ENCODE peak calls at places on chromosomes 12 and 14, in eight cellular contexts. G is PC-3, J is HCT116, M is lung, V is MM.1S, O is tibial artery, H is body of pancreas, P is psoas muscle. X is an unnamed sample.

GRCh38 chr12:102959391-102959790 is 1.9 kb downstream of the ASCL1 start:
- DNase-seq in G (no peak), J (no peak), M (no peak), V (no peak), O (no peak), H (no peak), P (no peak), X (no peak)

GRCh38 chr12:111309584-111309983 is 59.3 kb downstream of the PHETA1 start:
- DNase-seq in G (no peak), J (no peak), M (no peak), V (no peak), O (no peak), H (no peak), P (no peak), X (no peak)

GRCh38 chr14:51889851-51890250 is 29.4 kb downstream of the GNG2 start:
- DNase-seq in G (no peak), J (no peak), M (no peak), V (no peak), O (no peak), H (no peak), P (no peak), X (no peak)

GRCh38 chr12:104142543-104142942 is 4.5 kb upstream of the NFYB start:
- DNase-seq in G (no peak), J (no peak), M (peak; percentile 10), V (no peak), O (no peak), H (no peak), P (no peak), X (no peak)

GRCh38 chr12:50222275-50222783 is 55.2 kb upstream of the CERS5 start:
- DNase-seq in G (peak; percentile 57), J (peak; percentile 52), M (peak; percentile 35), V (no peak), O (peak; percentile 82), H (peak; percentile 24), P (peak; percentile 35), X (peak; percentile 84)

GRCh38 chr12:51845451-51845850 is 3.1 kb downstream of the FIGNL2 start:
- DNase-seq in G (no peak), J (no peak), M (no peak), V (no peak), O (no peak), H (no peak), P (no peak), X (no peak)

GRCh38 chr12:99911967-99912366 is 72.8 kb downstream of the ANKS1B start:
- DNase-seq in G (no peak), J (no peak), M (no peak), V (peak; percentile 51), O (no peak), H (no peak), P (no peak), X (peak; percentile 21)

GRCh38 chr14:105452963-105453362 is 21.7 kb upstream of the CRIP2 start:
- DNase-seq in G (no peak), J (no peak), M (no peak), V (no peak), O (no peak), H (no peak), P (no peak), X (no peak)

GRCh38 chr12:30847259-30847658 is 79.3 kb upstream of the TSPAN11 start:
- DNase-seq in G (peak; percentile 76), J (peak; percentile 62), M (no peak), V (peak; percentile 88), O (no peak), H (no peak), P (no peak), X (peak; percentile 41)

GRCh38 chr12:127270193-127270592 is 996.8 kb upstream of the TMEM132C start:
- DNase-seq in G (peak; percentile 58), J (no peak), M (peak; percentile 36), V (no peak), O (no peak), H (no peak), P (no peak), X (no peak)

DNA sequence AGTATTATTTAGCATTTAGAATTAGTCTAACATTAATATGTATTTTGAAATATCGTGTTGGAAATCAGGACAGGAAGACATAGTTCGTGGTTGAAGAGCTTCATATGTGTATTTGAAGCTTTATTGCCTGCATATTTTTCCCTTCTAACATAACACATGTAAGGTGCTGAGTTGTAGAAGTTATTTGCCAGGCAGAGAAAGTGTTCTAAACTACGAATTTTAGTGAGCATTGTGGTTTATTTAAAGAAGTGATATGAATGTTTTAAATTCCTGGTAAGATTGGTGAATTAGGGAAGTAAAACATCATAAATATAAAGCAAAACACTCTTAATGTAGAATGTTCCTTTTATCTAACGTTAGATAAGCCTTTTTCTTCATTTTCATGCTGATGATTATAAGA is 2.5 kb downstream of the RASSF3 start:
- DNase-seq in G (no peak), J (no peak), M (no peak), V (no peak), O (no peak), H (no peak), P (no peak), X (no peak)
- H3K4me1 ChIP-seq in G (peaks cover 10% of the 10 kb centered on the region), J (peaks cover 6% of the 10 kb centered on the region), M (peaks cover 3% of the 10 kb centered on the region), V (no peaks in the 10 kb centered on the region), O (no peaks in the 10 kb centered on the region), H (peaks cover 23% of the 10 kb centered on the region), P (no peaks in the 10 kb centered on the region), X (peaks cover 22% of the 10 kb centered on the region)

GRCh38 chr14:103728141-103728540 is 12.5 kb downstream of the ZFYVE21 start:
- DNase-seq in G (no peak), J (no peak), M (no peak), V (no peak), O (no peak), H (no peak), P (peak; percentile 9), X (no peak)

GRCh38 chr14:103730490-103731035 is 15.0 kb downstream of the ZFYVE21 start:
- DNase-seq in G (no peak), J (no peak), M (no peak), V (no peak), O (peak; percentile 60), H (peak; percentile 96), P (peak; percentile 67), X (no peak)

GRCh38 chr14:103731481-103731880 is 15.9 kb downstream of the ZFYVE21 start:
- DNase-seq in G (no peak), J (no peak), M (no peak), V (no peak), O (no peak), H (no peak), P (peak; percentile 6), X (no peak)

GRCh38 chr14:103728721-103729120 is 13.1 kb downstream of the ZFYVE21 start:
- DNase-seq in G (no peak), J (no peak), M (no peak), V (no peak), O (no peak), H (peak; percentile 50), P (peak; percentile 12), X (no peak)

DNA sequence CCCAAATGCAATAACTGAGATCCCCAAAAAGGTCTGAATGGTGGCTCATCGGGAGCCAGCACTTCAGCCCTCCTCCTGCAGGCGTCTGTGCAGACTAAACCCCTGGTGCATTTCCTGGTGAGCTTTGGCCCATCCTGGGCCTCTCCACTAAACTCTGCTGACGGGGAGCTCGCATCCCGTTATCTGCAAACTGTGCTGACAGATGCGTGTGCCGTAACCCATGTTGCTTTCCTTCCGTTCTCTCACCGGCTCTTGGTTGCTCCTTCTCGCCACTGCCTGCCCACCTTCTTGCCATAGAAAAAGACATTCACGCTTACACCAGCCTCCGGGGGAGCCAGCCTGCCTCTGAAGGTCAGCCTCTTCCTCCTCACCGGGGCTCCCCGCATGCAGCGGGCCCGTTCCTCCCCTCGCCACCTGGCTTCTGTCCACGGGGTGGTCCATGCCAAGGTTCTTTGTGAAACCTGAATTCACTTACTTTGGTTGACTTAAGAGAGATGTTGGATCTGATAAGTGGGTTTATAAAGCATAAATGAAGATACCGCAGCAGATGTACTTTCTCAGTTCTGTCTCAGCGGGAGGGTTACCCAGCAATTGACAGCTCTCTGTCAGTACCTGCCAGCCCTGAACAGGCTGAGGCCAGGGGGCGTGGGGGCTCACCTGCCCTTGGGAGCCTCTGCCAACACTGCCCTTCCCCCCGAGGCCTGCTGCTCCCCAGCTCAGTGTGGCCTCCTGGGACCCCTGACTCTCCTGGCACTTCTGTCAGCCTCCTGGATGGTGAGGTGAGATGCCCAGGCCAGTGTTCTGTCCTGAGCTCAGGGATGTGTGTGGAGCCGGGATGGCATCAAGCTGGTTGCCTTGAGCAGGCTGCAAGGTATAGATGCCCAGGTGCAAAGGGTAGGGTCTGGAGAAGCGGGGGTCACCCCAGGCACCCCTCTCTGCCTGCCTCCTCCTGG is 14.2 kb downstream of the ZFYVE21 start:
- DNase-seq in G (no peak), J (no peak), M (no peak), V (no peak), O (no peak), H (no peak), P (peak; percentile 12), X (no peak)
- H3K4me3 ChIP-seq in G (no peak overlapping the region), J (no peak overlapping the region), M (no peak overlapping the region), V (no peak overlapping the region), O (no peak overlapping the region), H (no peak overlapping the region), P (no peak overlapping the region), X (no peak overlapping the region)

DNA sequence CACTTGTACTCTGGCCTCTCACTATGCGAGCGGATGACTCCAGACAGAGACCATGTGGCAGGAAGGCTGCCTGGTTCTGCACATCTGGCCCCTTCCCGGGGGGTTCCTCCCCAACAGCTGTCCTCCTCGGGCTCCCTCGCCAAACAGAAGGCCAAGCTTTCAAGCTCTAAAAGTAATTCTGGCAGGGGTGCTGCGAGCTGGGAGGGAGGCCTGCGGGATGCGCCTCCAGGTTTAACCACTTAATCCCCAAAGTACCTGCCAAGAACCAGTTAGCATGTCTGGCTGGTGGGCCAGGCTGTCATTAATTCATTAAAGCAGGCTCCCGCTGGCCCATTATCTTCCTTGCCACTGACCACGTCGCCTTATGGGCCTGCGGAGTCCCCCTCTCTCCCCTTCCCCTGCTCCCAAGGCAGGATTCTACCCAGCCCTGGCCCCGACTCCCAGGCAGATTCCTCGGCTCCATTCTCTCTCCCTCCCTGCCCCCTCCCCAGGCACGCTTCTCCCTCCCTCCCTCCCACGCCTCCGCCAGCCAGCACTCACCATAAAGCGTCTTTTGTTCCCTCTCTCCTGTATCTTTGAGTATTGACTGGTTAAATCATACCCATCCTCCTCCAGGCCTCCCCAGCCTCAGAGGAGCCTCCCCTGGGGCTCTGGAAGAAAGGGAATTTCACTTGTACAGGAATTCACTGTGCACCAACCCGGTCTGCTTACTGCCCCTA is 4.9 kb downstream of the HRK start:
- DNase-seq in G (no peak), J (no peak), M (no peak), V (no peak), O (no peak), H (no peak), P (no peak), X (no peak)
- H3K27me3 ChIP-seq in G (peaks cover 16% of the 10 kb centered on the region), J (no peaks in the 10 kb centered on the region), M (peaks cover 7% of the 10 kb centered on the region), V (peaks cover 5% of the 10 kb centered on the region), O (peaks cover 79% of the 10 kb centered on the region), H (peaks cover 42% of the 10 kb centered on the region), P (no peaks in the 10 kb centered on the region), X (peaks cover 48% of the 10 kb centered on the region)

GRCh38 chr14:50100824-50101223 is 15.5 kb downstream of the VCPKMT start:
- DNase-seq in G (no peak), J (no peak), M (no peak), V (no peak), O (no peak), H (no peak), P (no peak), X (no peak)
- H3K4me1 ChIP-seq in G (peaks cover 44% of the 10 kb centered on the region), J (peaks cover 9% of the 10 kb centered on the region), M (no peaks in the 10 kb centered on the region), V (peaks cover 3% of the 10 kb centered on the region), O (no peaks in the 10 kb centered on the region), H (peaks cover 18% of the 10 kb centered on the region), P (peaks cover 4% of the 10 kb centered on the region), X (no peaks in the 10 kb centered on the region)

DNA sequence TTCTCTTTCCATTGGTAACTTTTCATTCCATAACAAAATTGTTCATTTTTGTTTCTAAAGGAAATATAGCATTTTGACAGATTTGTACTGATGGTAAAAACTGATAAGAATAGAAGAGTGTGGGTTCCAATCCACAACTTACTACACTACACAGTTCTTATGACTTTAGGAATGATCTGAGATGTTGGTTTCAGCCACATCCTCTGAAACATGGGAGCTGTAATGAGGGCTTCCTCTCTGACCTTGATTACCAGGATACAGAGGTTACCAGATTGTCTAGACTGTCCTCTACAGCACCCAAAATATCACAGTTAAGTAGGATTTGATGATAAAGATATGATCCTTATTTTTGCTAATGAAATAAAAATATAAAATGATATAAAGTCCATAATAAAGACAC is 1184.6 kb downstream of the FLRT2 start:
- DNase-seq in G (no peak), J (no peak), M (no peak), V (no peak), O (no peak), H (no peak), P (no peak), X (no peak)
- H3K4me3 ChIP-seq in G (no peak overlapping the region), J (no peak overlapping the region), M (no peak overlapping the region), V (no peak overlapping the region), O (no peak overlapping the region), H (no peak overlapping the region), P (no peak overlapping the region), X (no peak overlapping the region)

X was measured in SJSA1.